ENCODE peak calls at places on chromosomes 13 and 19, in eight cellular contexts. One of them, this sample, is unnamed.

GRCh38 chr19:49857061-49857833 is 6.3 kb downstream of the PTOV1 start:
- DNase-seq in tibial nerve: no peak
- DNase-seq in transverse colon: no peak
- DNase-seq in suprapubic skin: no peak
- DNase-seq in H1: no peak
- DNase-seq in A549: no peak
- DNase-seq in HepG2: no peak
- DNase-seq in sigmoid colon: no peak
- DNase-seq in this sample: no peak

GRCh38 chr13:64753606-64754005 is 2476.5 kb downstream of the PCDH9 start:
- DNase-seq in tibial nerve: no peak
- DNase-seq in transverse colon: no peak
- DNase-seq in suprapubic skin: no peak
- DNase-seq in H1: no peak
- DNase-seq in A549: no peak
- DNase-seq in HepG2: no peak
- DNase-seq in sigmoid colon: no peak
- DNase-seq in this sample: no peak

GRCh38 chr13:26377038-26377437 is 123.1 kb downstream of the CDK8 start:
- DNase-seq in tibial nerve: no peak
- DNase-seq in transverse colon: no peak
- DNase-seq in suprapubic skin: no peak
- DNase-seq in H1: peak
- DNase-seq in A549: peak
- DNase-seq in HepG2: peak
- DNase-seq in sigmoid colon: no peak
- DNase-seq in this sample: no peak

GRCh38 chr13:101398920-101399319 is 17.4 kb downstream of the NALCN start:
- DNase-seq in tibial nerve: no peak
- DNase-seq in transverse colon: no peak
- DNase-seq in suprapubic skin: no peak
- DNase-seq in H1: no peak
- DNase-seq in A549: no peak
- DNase-seq in HepG2: no peak
- DNase-seq in sigmoid colon: no peak
- DNase-seq in this sample: peak

GRCh38 chr13:37752156-37752555 is 117.4 kb downstream of the TRPC4 start:
- DNase-seq in tibial nerve: no peak
- DNase-seq in transverse colon: no peak
- DNase-seq in suprapubic skin: no peak
- DNase-seq in H1: no peak
- DNase-seq in A549: no peak
- DNase-seq in HepG2: no peak
- DNase-seq in sigmoid colon: no peak
- DNase-seq in this sample: no peak

GRCh38 chr13:67341406-67341805 is 111.3 kb upstream of the PCDH9 start:
- DNase-seq in tibial nerve: no peak
- DNase-seq in transverse colon: no peak
- DNase-seq in suprapubic skin: no peak
- DNase-seq in H1: no peak
- DNase-seq in A549: no peak
- DNase-seq in HepG2: no peak
- DNase-seq in sigmoid colon: no peak
- DNase-seq in this sample: no peak

GRCh38 chr13:66574606-66575005 is 655.5 kb downstream of the PCDH9 start:
- DNase-seq in tibial nerve: no peak
- DNase-seq in transverse colon: no peak
- DNase-seq in suprapubic skin: no peak
- DNase-seq in H1: no peak
- DNase-seq in A549: no peak
- DNase-seq in HepG2: no peak
- DNase-seq in sigmoid colon: no peak
- DNase-seq in this sample: no peak

GRCh38 chr13:109088528-109088927 is 459.1 kb downstream of the MYO16 start:
- DNase-seq in tibial nerve: no peak
- DNase-seq in transverse colon: no peak
- DNase-seq in suprapubic skin: no peak
- DNase-seq in H1: peak
- DNase-seq in A549: no peak
- DNase-seq in HepG2: no peak
- DNase-seq in sigmoid colon: no peak
- DNase-seq in this sample: no peak

GRCh38 chr13:89704040-89704439 is 1643.4 kb upstream of the MIR17HG start:
- DNase-seq in tibial nerve: no peak
- DNase-seq in transverse colon: no peak
- DNase-seq in suprapubic skin: no peak
- DNase-seq in H1: no peak
- DNase-seq in A549: no peak
- DNase-seq in HepG2: no peak
- DNase-seq in sigmoid colon: no peak
- DNase-seq in this sample: no peak

GRCh38 chr13:112737329-112737728 is 47.5 kb downstream of the ATP11A start:
- DNase-seq in tibial nerve: no peak
- DNase-seq in transverse colon: no peak
- DNase-seq in suprapubic skin: no peak
- DNase-seq in H1: no peak
- DNase-seq in A549: no peak
- DNase-seq in HepG2: no peak
- DNase-seq in sigmoid colon: no peak
- DNase-seq in this sample: no peak

GRCh38 chr13:78598382-78598781 is 5.0 kb downstream of the POU4F1 start:
- DNase-seq in tibial nerve: no peak
- DNase-seq in transverse colon: no peak
- DNase-seq in suprapubic skin: no peak
- DNase-seq in H1: no peak
- DNase-seq in A549: no peak
- DNase-seq in HepG2: no peak
- DNase-seq in sigmoid colon: no peak
- DNase-seq in this sample: no peak

GRCh38 chr19:52748336-52748950 is 13.6 kb upstream of the ZNF611 start:
- DNase-seq in tibial nerve: no peak
- DNase-seq in transverse colon: no peak
- DNase-seq in suprapubic skin: no peak
- DNase-seq in H1: no peak
- DNase-seq in A549: no peak
- DNase-seq in HepG2: peak
- DNase-seq in sigmoid colon: no peak
- DNase-seq in this sample: no peak

GRCh38 chr19:17318966-17319365 is 9.6 kb downstream of the DDA1 start:
- DNase-seq in tibial nerve: no peak
- DNase-seq in transverse colon: no peak
- DNase-seq in suprapubic skin: no peak
- DNase-seq in H1: no peak
- DNase-seq in A549: no peak
- DNase-seq in HepG2: no peak
- DNase-seq in sigmoid colon: no peak
- DNase-seq in this sample: no peak

GRCh38 chr19:31944286-31944685 is 401.1 kb upstream of the ZNF507 start:
- DNase-seq in tibial nerve: no peak
- DNase-seq in transverse colon: no peak
- DNase-seq in suprapubic skin: no peak
- DNase-seq in H1: no peak
- DNase-seq in A549: no peak
- DNase-seq in HepG2: no peak
- DNase-seq in sigmoid colon: no peak
- DNase-seq in this sample: peak

GRCh38 chr19:2547721-2548120 is 71.8 kb downstream of the GADD45B start:
- DNase-seq in tibial nerve: no peak
- DNase-seq in transverse colon: no peak
- DNase-seq in suprapubic skin: no peak
- DNase-seq in H1: no peak
- DNase-seq in A549: no peak
- DNase-seq in HepG2: no peak
- DNase-seq in sigmoid colon: peak
- DNase-seq in this sample: no peak

GRCh38 chr13:47258384-47258783 is 361.5 kb upstream of the HTR2A start:
- DNase-seq in tibial nerve: no peak
- DNase-seq in transverse colon: no peak
- DNase-seq in suprapubic skin: no peak
- DNase-seq in H1: no peak
- DNase-seq in A549: no peak
- DNase-seq in HepG2: no peak
- DNase-seq in sigmoid colon: no peak
- DNase-seq in this sample: peak

GRCh38 chr19:39492788-39493187 is 6.0 kb upstream of the DLL3 start:
- DNase-seq in tibial nerve: no peak
- DNase-seq in transverse colon: no peak
- DNase-seq in suprapubic skin: no peak
- DNase-seq in H1: no peak
- DNase-seq in A549: no peak
- DNase-seq in HepG2: no peak
- DNase-seq in sigmoid colon: no peak
- DNase-seq in this sample: no peak
- TF ChIP-seq CTCF in tibial nerve: no peak
- TF ChIP-seq CTCF in transverse colon: no peak
- TF ChIP-seq CTCF in suprapubic skin: no peak
- TF ChIP-seq CTCF in H1: no peak
- TF ChIP-seq CTCF in A549: no peak
- TF ChIP-seq CTCF in HepG2: no peak
- TF ChIP-seq CTCF in sigmoid colon: no peak
- TF ChIP-seq CTCF in this sample: no peak

DNA sequence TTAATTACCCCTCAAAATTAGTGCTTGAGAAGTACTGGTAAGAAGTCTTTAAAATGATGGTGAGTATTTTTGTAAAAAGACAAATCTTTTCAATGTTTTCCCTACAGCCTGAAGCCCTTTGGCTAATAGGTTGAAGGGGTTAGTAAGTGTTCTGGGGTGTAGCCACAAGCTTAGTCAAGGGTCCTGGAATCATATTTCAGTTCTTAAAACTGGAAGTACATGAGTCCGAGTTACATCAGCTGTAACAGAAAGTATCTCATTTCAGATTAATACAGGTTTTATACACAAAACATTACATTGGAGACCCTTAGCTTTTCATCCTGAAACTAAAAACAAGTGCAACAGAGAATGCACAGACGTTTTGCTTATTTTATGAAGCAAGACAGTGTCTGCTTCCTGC is 52.7 kb upstream of the TEX29 start:
- DNase-seq in tibial nerve: no peak
- DNase-seq in transverse colon: no peak
- DNase-seq in suprapubic skin: no peak
- DNase-seq in H1: no peak
- DNase-seq in A549: no peak
- DNase-seq in HepG2: no peak
- DNase-seq in sigmoid colon: no peak
- DNase-seq in this sample: no peak
- TF ChIP-seq EP300 in tibial nerve: no peak
- TF ChIP-seq EP300 in transverse colon: no peak
- TF ChIP-seq EP300 in suprapubic skin: no peak
- TF ChIP-seq EP300 in H1: no peak
- TF ChIP-seq EP300 in A549: no peak
- TF ChIP-seq EP300 in HepG2: no peak
- TF ChIP-seq EP300 in sigmoid colon: no peak
- TF ChIP-seq EP300 in this sample: no peak

GRCh38 chr19:30742539-30742938 is 370.4 kb downstream of the ZNF536 start:
- DNase-seq in tibial nerve: no peak
- DNase-seq in transverse colon: no peak
- DNase-seq in suprapubic skin: no peak
- DNase-seq in H1: no peak
- DNase-seq in A549: no peak
- DNase-seq in HepG2: no peak
- DNase-seq in sigmoid colon: no peak
- DNase-seq in this sample: no peak
- TF ChIP-seq POLR2A in tibial nerve: no peak
- TF ChIP-seq POLR2A in transverse colon: no peak
- TF ChIP-seq POLR2A in suprapubic skin: no peak
- TF ChIP-seq POLR2A in H1: no peak
- TF ChIP-seq POLR2A in A549: no peak
- TF ChIP-seq POLR2A in HepG2: no peak
- TF ChIP-seq POLR2A in sigmoid colon: no peak
- TF ChIP-seq POLR2A in this sample: no peak

DNA sequence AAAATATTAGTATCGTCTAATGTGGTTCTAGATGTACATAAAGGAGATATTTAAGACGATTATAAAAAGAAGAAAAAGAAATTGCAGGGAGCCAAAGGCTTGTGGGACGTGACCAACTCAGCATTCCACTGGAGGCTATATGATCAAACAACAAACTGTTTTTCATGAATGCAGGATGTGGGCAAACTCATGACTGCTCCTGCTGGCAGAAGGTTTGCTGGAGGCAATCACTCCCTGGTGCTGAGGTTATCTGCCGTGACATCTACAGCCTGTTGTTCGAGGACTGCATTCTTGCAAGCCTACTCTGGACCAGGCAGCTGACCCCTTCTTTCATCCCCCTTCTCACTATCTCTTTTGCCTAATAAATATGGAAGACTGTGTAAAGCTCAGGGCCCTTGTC is 518.1 kb downstream of the UQCRFS1 start:
- DNase-seq in tibial nerve: no peak
- DNase-seq in transverse colon: no peak
- DNase-seq in suprapubic skin: no peak
- DNase-seq in H1: no peak
- DNase-seq in A549: no peak
- DNase-seq in HepG2: no peak
- DNase-seq in sigmoid colon: no peak
- DNase-seq in this sample: no peak
- TF ChIP-seq CTCF in tibial nerve: no peak
- TF ChIP-seq CTCF in transverse colon: no peak
- TF ChIP-seq CTCF in suprapubic skin: no peak
- TF ChIP-seq CTCF in H1: no peak
- TF ChIP-seq CTCF in A549: no peak
- TF ChIP-seq CTCF in HepG2: no peak
- TF ChIP-seq CTCF in sigmoid colon: no peak
- TF ChIP-seq CTCF in this sample: no peak

DNA sequence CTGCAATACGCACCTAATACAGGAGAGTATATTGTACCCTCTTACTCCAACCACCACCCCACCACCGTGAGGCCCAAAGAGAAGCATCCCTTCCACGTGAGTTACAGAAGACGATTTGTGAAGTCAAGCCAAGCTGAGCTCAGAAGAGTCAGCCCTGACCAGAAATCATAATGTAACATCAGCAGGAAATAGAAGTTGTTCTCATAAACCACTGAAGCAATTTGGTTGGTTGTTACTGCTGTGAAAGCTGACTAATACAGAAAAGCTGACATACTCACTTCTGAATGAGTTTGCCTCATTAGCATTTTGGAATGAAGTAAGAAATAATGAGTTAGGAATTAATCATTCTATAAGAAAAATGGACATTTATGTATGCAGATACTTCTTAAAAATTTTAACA is 749.4 kb upstream of the SLC10A2 start:
- DNase-seq in tibial nerve: no peak
- DNase-seq in transverse colon: no peak
- DNase-seq in suprapubic skin: no peak
- DNase-seq in H1: no peak
- DNase-seq in A549: no peak
- DNase-seq in HepG2: no peak
- DNase-seq in sigmoid colon: no peak
- DNase-seq in this sample: no peak
- TF ChIP-seq EP300 in tibial nerve: no peak
- TF ChIP-seq EP300 in transverse colon: no peak
- TF ChIP-seq EP300 in suprapubic skin: no peak
- TF ChIP-seq EP300 in H1: no peak
- TF ChIP-seq EP300 in A549: no peak
- TF ChIP-seq EP300 in HepG2: no peak
- TF ChIP-seq EP300 in sigmoid colon: no peak
- TF ChIP-seq EP300 in this sample: no peak